ENCODE peak calls at places on chromosome 3, in seven cellular contexts. H is upper lobe of left lung, I is GM23338, E is stomach, Q is HCT116, S is spleen, F is breast epithelium. W is an unnamed sample.

GRCh38 chr3:131353946-131354345 is 27.6 kb upstream of the NUDT16 start:
- DNase-seq in E (no peak), H (no peak), Q (no peak), F (no peak), I (no peak), S (no peak), W (no peak)

GRCh38 chr3:98259707-98260106 is 4.3 kb upstream of the OR5H6 start:
- DNase-seq in F (no peak), E (no peak), S (no peak), Q (peak), I (peak), H (no peak), W (no peak)

GRCh38 chr3:195421410-195421809 is 21.4 kb downstream of the ACAP2 start:
- DNase-seq in Q (no peak), S (no peak), H (no peak), E (no peak), F (no peak), I (no peak), W (no peak)

GRCh38 chr3:12115846-12116245 is 42.9 kb downstream of the TIMP4 start:
- DNase-seq in I (no peak), Q (no peak), F (no peak), E (no peak), S (no peak), H (no peak), W (no peak)

GRCh38 chr3:183560607-183561006 is 5.1 kb upstream of the KLHL6 start:
- DNase-seq in H (peak), F (no peak), S (no peak), Q (no peak), I (peak), E (no peak), W (no peak)

GRCh38 chr3:126014252-126014651 is 45.3 kb downstream of the ROPN1B start:
- DNase-seq in I (no peak), E (no peak), H (no peak), F (no peak), Q (no peak), S (no peak), W (no peak)

GRCh38 chr3:156816091-156816793 is 9.9 kb upstream of the LEKR1 start:
- DNase-seq in E (peak), H (peak), Q (no peak), S (peak), F (no peak), I (peak), W (no peak)

GRCh38 chr3:134360046-134360445 is 14.2 kb downstream of the AMOTL2 start:
- DNase-seq in E (no peak), Q (no peak), H (peak), S (peak), I (no peak), F (no peak), W (no peak)

GRCh38 chr3:32583708-32584107 is 13.1 kb upstream of the DYNC1LI1 start:
- DNase-seq in H (no peak), E (no peak), Q (no peak), I (no peak), F (no peak), S (no peak), W (no peak)

GRCh38 chr3:79976466-79976865 is 208.7 kb upstream of the ROBO1 start:
- DNase-seq in F (no peak), Q (no peak), E (no peak), H (no peak), I (no peak), S (no peak), W (no peak)

GRCh38 chr3:133782454-133782853 is 23.2 kb upstream of the SRPRB start:
- DNase-seq in F (no peak), S (no peak), I (no peak), H (no peak), E (no peak), Q (no peak), W (no peak)

GRCh38 chr3:84958495-84959469 is at the start of gene CADM2:
- DNase-seq in F (peak), S (peak), Q (no peak), E (peak), H (peak), I (peak), W (peak)

GRCh38 chr3:16048435-16049318 is 125.8 kb upstream of the GALNT15 start:
- DNase-seq in F (no peak), Q (peak), H (no peak), I (peak), E (peak), S (no peak), W (peak)

GRCh38 chr3:134795776-134796312 is 784 bp downstream of the EPHB1 start:
- DNase-seq in F (no peak), Q (no peak), S (no peak), E (no peak), H (no peak), I (peak), W (no peak)

GRCh38 chr3:30042274-30042859 is 564.0 kb upstream of the TGFBR2 start:
- DNase-seq in E (peak), I (peak), F (peak), Q (peak), H (no peak), S (no peak), W (peak)

GRCh38 chr3:134392336-134392983 is 18.2 kb upstream of the AMOTL2 start:
- DNase-seq in E (no peak), H (no peak), Q (no peak), I (no peak), F (no peak), S (no peak), W (no peak)

GRCh38 chr3:22981176-22981575 is 222.0 kb upstream of the UBE2E2 start:
- DNase-seq in F (no peak), E (no peak), S (no peak), Q (no peak), I (no peak), H (no peak), W (no peak)

GRCh38 chr3:171460226-171461086 is at the start of gene TNIK:
- DNase-seq in Q (peak), E (peak), S (peak), I (peak), F (peak), H (peak), W (peak)

DNA sequence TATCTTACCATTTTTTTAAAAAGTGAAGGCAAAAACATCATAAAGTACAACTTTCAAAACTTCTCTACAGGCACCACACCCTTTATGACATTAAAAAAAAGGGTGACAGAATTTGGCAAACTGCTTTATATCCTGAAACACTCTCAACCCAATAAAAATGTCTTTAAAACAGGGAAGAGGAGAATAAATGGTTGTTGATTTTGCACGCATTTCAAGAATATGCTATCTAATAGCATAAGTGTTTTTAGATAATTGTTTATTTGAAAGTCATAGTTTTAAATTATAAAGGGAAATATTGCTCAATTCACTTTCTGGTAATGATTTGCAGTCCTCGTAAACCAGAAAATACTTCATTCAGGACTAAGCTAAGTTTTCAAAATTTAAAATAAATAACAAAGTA is 1.7 kb upstream of the PCOLCE2 start:
- DNase-seq in H (no peak), I (no peak), E (no peak), Q (no peak), F (no peak), S (no peak), W (no peak)
- TF ChIP-seq POLR2AphosphoS5 in H (no peak), I (no peak), E (no peak), Q (no peak), F (no peak), S (no peak), W (no peak)

GRCh38 chr3:46020766-46021510 is 6.3 kb downstream of the XCR1 start:
- DNase-seq in I (no peak), H (peak), F (no peak), E (no peak), S (no peak), Q (no peak), W (no peak)
- H3K27ac ChIP-seq in I (no peak), H (no peak), F (no peak), E (no peak), S (no peak), Q (no peak), W (no peak)

DNA sequence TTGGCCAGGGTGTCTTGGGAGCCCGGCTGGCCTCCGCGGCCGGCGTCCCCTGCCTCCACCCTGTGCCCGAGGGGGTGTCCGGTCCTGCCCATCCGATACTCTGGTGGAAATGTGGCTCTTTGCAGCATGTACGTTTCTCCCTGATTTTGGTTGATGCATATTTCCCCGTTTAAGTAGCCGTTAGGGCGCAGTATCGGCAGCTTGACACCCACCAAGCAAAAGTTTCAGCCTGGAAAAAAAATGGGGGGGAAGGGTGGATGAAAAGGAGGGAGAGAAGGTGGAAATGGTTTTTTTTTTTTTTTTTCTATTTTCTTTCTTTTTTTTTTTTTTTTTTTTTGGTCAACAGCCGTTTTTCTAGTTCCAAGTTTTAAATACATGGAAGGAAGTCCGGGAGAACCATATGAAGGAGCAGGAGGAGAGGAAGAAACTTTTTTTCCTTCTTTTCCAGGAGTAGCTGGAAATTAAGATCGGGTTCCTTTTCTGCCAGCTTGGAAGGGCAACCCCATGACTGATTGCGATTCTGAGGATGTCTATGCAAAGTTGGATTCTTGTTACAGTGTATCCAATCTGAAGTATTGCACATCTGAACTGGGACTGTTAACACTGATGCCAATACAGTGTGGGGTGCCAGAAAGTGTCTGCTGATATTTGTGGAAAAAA is 1.5 kb downstream of the RAP2B start:
- DNase-seq in S (no peak), F (no peak), E (no peak), H (no peak), I (peak), Q (no peak), W (no peak)
- TF ChIP-seq POLR2AphosphoS5 in S (no peak), F (no peak), E (no peak), H (no peak), I (no peak), Q (peak), W (peak)

GRCh38 chr3:188830955-188831354 is 340.8 kb upstream of the TPRG1 start:
- DNase-seq in H (no peak), Q (no peak), I (peak), F (no peak), E (no peak), S (no peak), W (no peak)

GRCh38 chr3:188829577-188829976 is 342.2 kb upstream of the TPRG1 start:
- DNase-seq in H (no peak), I (no peak), F (no peak), S (no peak), Q (no peak), E (no peak), W (no peak)

GRCh38 chr3:188834349-188834748 is 337.4 kb upstream of the TPRG1 start:
- DNase-seq in Q (peak), F (no peak), H (no peak), I (peak), S (no peak), E (no peak), W (no peak)

GRCh38 chr3:188832961-188833615 is 338.7 kb upstream of the TPRG1 start:
- DNase-seq in S (no peak), I (peak), F (peak), E (no peak), Q (no peak), H (no peak), W (peak)

DNA sequence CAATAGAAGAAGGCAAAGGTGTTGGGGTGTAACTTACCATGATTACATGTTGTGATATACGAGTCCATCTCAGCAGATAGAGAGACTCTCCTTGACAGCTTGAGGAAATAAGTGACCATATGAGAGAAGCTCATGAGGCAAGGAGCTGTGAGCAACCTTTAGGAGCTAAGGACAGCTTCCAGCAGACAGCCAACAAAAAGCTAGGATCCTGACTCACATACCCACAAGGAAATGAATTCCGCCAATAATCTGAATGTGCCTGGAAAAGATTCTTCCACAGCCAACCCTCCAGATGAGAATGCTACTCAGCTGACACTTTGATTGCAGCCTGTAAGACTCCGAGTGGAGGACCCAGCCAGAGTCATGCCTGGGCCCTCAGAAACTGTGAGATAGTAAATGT is 339.6 kb upstream of the TPRG1 start:
- DNase-seq in Q (no peak), S (no peak), F (no peak), E (no peak), H (no peak), I (no peak), W (no peak)
- H3K27ac ChIP-seq in Q (no peak), S (no peak), F (peak), E (no peak), H (no peak), I (no peak), W (no peak)

GRCh38 chr3:154971771-154972326 is 108.3 kb upstream of the MME start:
- DNase-seq in H (no peak), Q (no peak), E (no peak), S (no peak), F (peak), I (peak), W (peak)

GRCh38 chr3:154971341-154971740 is 108.8 kb upstream of the MME start:
- DNase-seq in S (no peak), Q (no peak), I (no peak), E (no peak), F (no peak), H (no peak), W (no peak)

GRCh38 chr3:154972951-154973350 is 107.2 kb upstream of the MME start:
- DNase-seq in E (no peak), I (no peak), F (no peak), S (no peak), Q (no peak), H (no peak), W (no peak)

GRCh38 chr3:154969366-154969765 is 110.8 kb upstream of the MME start:
- DNase-seq in I (no peak), Q (no peak), E (no peak), S (no peak), F (no peak), H (no peak), W (no peak)

DNA sequence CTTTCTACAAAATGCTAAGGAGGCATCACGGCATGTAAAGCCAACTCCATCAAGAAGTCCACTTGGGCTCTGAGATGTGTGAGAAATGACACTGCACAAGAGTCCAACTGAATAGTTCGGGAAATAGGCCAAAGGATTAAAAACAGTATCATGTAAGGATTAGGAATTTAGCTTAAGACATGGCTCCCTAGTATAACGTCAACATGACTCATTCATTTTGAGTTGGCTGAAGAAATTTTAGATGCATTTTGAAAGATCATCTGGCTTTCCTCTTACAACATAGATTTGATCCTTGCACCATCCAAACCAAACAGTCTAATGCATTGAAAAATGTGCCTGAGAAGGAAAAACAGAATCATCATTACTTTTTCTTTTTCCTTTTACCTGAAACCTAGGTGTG is 109.3 kb upstream of the MME start:
- DNase-seq in E (no peak), Q (no peak), I (no peak), S (no peak), F (no peak), H (no peak), W (no peak)
- TF ChIP-seq POLR2AphosphoS5 in E (no peak), Q (no peak), I (no peak), S (no peak), F (no peak), H (no peak), W (no peak)

DNA sequence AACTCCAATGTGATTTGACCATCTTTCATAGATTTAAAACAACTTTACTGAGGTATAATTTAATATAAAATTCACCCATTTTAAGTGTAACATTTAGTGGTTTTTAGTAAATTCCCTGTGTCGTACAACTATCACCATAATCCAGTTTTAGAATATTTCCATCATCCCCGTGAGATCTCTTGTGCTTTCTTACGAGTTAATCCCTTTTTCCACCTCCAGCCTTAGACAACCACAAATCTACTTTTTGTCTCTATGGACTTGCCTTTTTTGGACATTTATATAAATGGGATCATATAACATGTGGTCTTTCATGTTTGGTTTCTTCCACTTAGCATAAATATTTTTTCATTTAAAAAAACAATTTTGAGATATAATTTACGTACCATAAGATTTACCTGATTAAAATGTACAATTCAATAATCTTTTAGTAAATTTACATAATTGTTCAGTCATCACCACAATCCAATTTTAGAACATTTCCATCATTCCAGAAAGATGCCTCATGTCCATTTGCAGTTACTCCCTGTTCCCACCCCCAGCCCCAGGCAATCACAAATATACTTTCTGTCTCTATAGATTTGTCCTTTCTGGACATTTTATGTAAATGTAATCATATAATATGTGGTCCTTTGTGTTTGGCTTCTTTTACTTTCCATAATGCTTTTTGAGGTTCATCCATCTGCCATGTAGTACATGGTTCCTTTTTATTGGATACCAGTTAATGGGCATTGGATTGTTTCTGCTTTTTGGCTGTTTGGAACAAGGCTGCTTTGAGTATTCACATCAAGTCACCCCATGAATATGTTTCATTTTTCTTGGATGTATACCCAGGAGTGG is 3.0 kb downstream of the OXSR1 start:
- DNase-seq in E (no peak), H (no peak), Q (no peak), S (no peak), I (no peak), F (no peak), W (no peak)
- H3K27ac ChIP-seq in E (no peak), H (no peak), Q (no peak), S (no peak), I (no peak), F (no peak), W (no peak)

GRCh38 chr3:66470285-66470684 is 30.5 kb downstream of the LRIG1 start:
- DNase-seq in I (no peak), F (no peak), S (no peak), Q (no peak), H (no peak), E (no peak), W (no peak)

GRCh38 chr3:66473637-66474036 is 27.2 kb downstream of the LRIG1 start:
- DNase-seq in H (no peak), Q (no peak), S (no peak), F (no peak), I (no peak), E (no peak), W (peak)

GRCh38 chr3:66470956-66471686 is 29.7 kb downstream of the LRIG1 start:
- DNase-seq in E (no peak), F (no peak), S (no peak), I (no peak), Q (no peak), H (no peak), W (no peak)

GRCh38 chr3:66473181-66473580 is 27.6 kb downstream of the LRIG1 start:
- DNase-seq in I (no peak), F (no peak), S (no peak), H (no peak), Q (no peak), E (no peak), W (no peak)

DNA sequence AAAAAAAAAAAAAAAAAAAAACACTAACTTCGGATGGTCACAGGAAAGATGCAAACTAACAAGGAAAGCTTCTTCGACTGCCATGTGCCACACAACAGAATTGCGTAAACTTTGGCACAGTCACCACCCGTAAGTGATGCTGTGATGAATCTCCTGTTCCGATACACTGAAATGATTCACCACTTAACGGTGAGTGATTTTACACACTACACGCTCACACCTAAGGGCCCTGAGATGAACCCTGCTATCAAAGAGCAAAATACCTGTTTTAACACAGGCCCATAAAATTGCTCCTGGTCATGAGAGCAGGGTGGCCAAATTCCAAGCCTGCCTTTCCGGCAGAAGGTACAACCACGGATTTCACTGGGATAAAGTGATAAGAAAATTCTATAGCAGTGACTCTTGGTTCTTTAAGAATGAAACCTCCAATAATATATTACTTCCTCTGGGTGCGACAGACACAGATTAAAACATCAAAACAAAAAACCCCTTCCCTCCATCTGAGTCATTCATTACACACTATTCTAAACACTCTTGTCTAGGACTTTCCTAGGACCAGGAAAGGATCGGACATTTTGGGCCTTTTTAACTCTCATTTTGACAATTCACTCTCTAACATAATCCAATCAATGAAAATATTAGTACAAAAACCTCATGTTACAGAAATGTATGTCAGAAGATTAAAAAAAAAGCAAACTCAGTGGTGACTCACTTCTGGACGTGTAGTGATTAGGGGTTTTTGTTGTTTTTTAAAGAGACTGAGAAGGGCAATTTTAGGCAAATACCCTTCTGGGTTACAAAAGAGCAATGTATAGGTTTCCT is 28.3 kb downstream of the LRIG1 start:
- DNase-seq in H (no peak), I (no peak), Q (no peak), E (no peak), F (no peak), S (no peak), W (peak)
- TF ChIP-seq POLR2AphosphoS5 in H (peak), I (no peak), Q (no peak), E (no peak), F (no peak), S (no peak), W (peak)

W was measured in prostate gland.